ENCODE peak calls at places on chromosomes 5 and 9, in eight cellular contexts. P is fibroblast of mammary gland, H is AG04450, M is fibroblast of the aortic adventitia, R is foreskin fibroblast, C is Calu3, X is neural progenitor cell, B is upper lobe of left lung. W is an unnamed sample.

GRCh38 chr9:123349033-123349432 is 7.0 kb upstream of the CRB2 start:
- DNase-seq in H (no peak), C (no peak), R (no peak), P (no peak), X (no peak), B (no peak), M (no peak), W (no peak)

GRCh38 chr5:172658869-172659513 is 17.9 kb downstream of the NEURL1B start:
- DNase-seq in P (no peak), R (peak; percentile 33), H (no peak), B (no peak), C (no peak), X (no peak), M (no peak), W (no peak)

GRCh38 chr5:37501152-37501551 is 122.0 kb downstream of the WDR70 start:
- DNase-seq in X (no peak), B (no peak), M (peak; percentile 12), H (no peak), C (no peak), R (peak; percentile 19), P (peak; percentile 27), W (no peak)

GRCh38 chr9:78383130-78383529 is 86.2 kb downstream of the PSAT1 start:
- DNase-seq in H (no peak), P (no peak), M (peak; percentile 20), B (no peak), C (no peak), X (no peak), R (peak; percentile 71), W (no peak)

GRCh38 chr5:107248065-107248695 is 422.6 kb downstream of the EFNA5 start:
- DNase-seq in R (peak; percentile 59), P (peak; percentile 58), H (no peak), B (peak; percentile 62), C (peak; percentile 87), M (peak; percentile 67), X (peak; percentile 69), W (peak; percentile 29)

GRCh38 chr9:85027870-85028269 is 358.3 kb downstream of the NTRK2 start:
- DNase-seq in R (no peak), H (no peak), C (no peak), M (no peak), X (no peak), B (no peak), P (no peak), W (no peak)

GRCh38 chr5:143304836-143305475 is 98.5 kb downstream of the NR3C1 start:
- DNase-seq in P (peak; percentile 65), H (no peak), R (peak; percentile 32), C (no peak), X (no peak), B (no peak), M (peak; percentile 23), W (no peak)

GRCh38 chr5:177426566-177427210 is at the start of gene GRK6:
- DNase-seq in P (peak; percentile 25), C (peak; percentile 57), M (no peak), H (no peak), X (no peak), R (no peak), B (peak; percentile 57), W (no peak)

GRCh38 chr9:101758300-101758930 is 20.0 kb upstream of the GRIN3A start:
- DNase-seq in B (no peak), X (no peak), H (no peak), R (no peak), M (no peak), P (peak; percentile 31), C (no peak), W (no peak)

GRCh38 chr5:52564594-52564993 is 223.1 kb upstream of the ITGA1 start:
- DNase-seq in M (no peak), P (no peak), B (no peak), X (no peak), C (no peak), H (no peak), R (no peak), W (no peak)

GRCh38 chr5:52562473-52562872 is 225.2 kb upstream of the ITGA1 start:
- DNase-seq in R (no peak), P (no peak), B (no peak), X (no peak), C (no peak), H (no peak), M (no peak), W (no peak)

DNA sequence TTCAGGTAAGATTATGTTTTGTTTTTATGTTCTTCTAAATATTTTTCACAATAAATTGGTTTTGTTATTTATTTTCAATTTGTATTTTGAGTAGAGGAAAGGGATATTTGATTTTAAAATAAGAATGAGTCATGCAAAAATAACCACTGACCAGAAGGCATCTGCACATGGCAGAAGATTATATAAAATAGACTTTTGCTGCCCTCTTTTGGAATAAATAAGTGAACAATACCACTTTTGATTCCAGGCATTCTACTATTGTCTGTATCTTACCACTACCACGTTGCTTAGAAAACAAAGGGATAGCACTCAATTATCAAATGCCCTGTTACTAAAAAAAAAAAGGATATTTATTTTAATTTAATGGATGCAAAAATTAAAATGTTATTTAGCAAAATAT is 227.3 kb upstream of the ITGA1 start:
- DNase-seq in M (peak; percentile 1), C (no peak), R (peak; percentile 6), X (no peak), B (no peak), H (no peak), P (peak; percentile 12), W (no peak)
- TF ChIP-seq CTCF in M (no peak), C (peak; percentile 44), R (no peak), X (no peak), B (no peak), H (no peak), P (no peak), W (no peak)

GRCh38 chr9:33211695-33212393 is 28.1 kb upstream of the SPINK4 start:
- DNase-seq in X (peak; percentile 51), B (no peak), H (no peak), M (peak; percentile 31), C (peak; percentile 36), P (no peak), R (peak; percentile 46), W (no peak)
- TF ChIP-seq CTCF in X (no peak), B (no peak), H (no peak), M (no peak), C (no peak), P (no peak), R (no peak), W (no peak)

DNA sequence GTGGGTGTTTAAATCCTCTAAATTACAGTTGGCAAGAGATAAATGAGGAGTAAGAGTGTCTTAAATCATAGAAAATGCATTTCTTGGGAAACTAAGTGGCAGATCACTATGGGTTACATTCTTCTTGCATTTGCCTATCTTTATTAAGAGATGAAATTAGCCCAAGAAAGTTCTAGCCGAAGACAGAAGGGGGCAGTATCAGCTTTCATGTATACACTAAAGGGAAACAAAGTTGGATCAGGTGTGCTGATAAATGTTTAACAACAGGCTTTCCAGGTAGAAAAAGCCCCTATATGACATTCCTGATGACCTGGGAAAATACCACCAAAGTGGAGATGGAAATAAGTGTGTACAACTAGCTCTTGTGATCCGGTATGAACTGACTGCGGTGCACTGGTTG is 81.9 kb upstream of the TLR4 start:
- DNase-seq in H (no peak), B (no peak), P (no peak), M (no peak), C (no peak), X (peak; percentile 33), R (no peak), W (no peak)
- TF ChIP-seq CTCF in H (no peak), B (no peak), P (no peak), M (peak; percentile 15), C (no peak), X (peak; percentile 60), R (no peak), W (no peak)

GRCh38 chr5:24208540-24209141 is 436.1 kb downstream of the CDH10 start:
- DNase-seq in X (peak; percentile 84), P (no peak), R (no peak), C (no peak), M (no peak), H (no peak), B (no peak), W (no peak)
- TF ChIP-seq CTCF in X (no peak), P (no peak), R (no peak), C (no peak), M (no peak), H (no peak), B (no peak), W (no peak)

GRCh38 chr5:92917044-92917443 is 664.0 kb downstream of the NR2F1-AS1 start:
- DNase-seq in X (no peak), C (no peak), B (no peak), R (no peak), P (no peak), H (no peak), M (peak; percentile 68), W (no peak)

GRCh38 chr5:92911851-92912250 is 669.2 kb downstream of the NR2F1-AS1 start:
- DNase-seq in R (no peak), X (no peak), B (no peak), M (no peak), C (no peak), H (no peak), P (no peak), W (no peak)

GRCh38 chr5:92912280-92912679 is 668.7 kb downstream of the NR2F1-AS1 start:
- DNase-seq in H (no peak), B (no peak), P (no peak), M (no peak), X (peak; percentile 45), C (no peak), R (no peak), W (no peak)

GRCh38 chr5:92911293-92911692 is 669.7 kb downstream of the NR2F1-AS1 start:
- DNase-seq in B (no peak), R (no peak), X (no peak), P (no peak), H (no peak), C (no peak), M (no peak), W (no peak)

DNA sequence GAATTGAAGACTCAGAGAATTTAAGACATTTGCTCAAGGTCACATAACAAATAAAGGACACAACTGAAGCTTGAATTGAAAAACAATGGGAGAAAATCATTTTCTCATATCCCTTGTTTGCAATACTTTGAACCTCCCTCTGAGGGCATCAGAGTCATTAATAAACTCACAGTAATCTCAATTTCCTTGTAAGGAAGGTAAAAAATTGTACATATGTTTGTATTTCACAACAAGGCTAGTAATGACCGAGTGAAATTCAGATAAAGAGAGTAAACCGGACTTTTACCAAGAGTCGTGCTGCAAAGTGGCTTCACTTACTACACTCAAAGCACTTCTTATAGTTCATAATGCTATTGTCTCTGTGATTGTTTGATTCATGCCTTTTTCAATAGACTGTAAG is 665.0 kb downstream of the NR2F1-AS1 start:
- DNase-seq in X (no peak), H (no peak), M (peak; percentile 69), R (peak; percentile 65), B (no peak), C (no peak), P (peak; percentile 68), W (no peak)
- TF ChIP-seq CTCF in X (no peak), H (peak; percentile 34), M (peak; percentile 35), R (peak; percentile 26), B (no peak), C (no peak), P (peak; percentile 44), W (no peak)

GRCh38 chr5:52920929-52921328 is 68.2 kb upstream of the ITGA2 start:
- DNase-seq in C (no peak), P (peak; percentile 43), H (no peak), X (no peak), B (no peak), R (peak; percentile 67), M (peak; percentile 26), W (no peak)
- TF ChIP-seq CTCF in C (no peak), P (peak; percentile 25), H (peak; percentile 27), X (no peak), B (no peak), R (no peak), M (no peak), W (no peak)

W was measured in natural killer cell.